ENCODE peak calls at places on chromosomes 13 and 19, in seven cellular contexts. R is tibial nerve, N is GM23248, K is trophoblast cell, H is neural progenitor cell, S is left lung, Q is PC-9. T is an unnamed sample. For H3K4me1 and H3K9me3, the result is how much of the 10 kb centered on the place peaks cover.

GRCh38 chr13:100423375-100423774 is 165.2 kb downstream of the GGACT start:
- DNase-seq in Q (no peak), N (peak), H (no peak), K (peak), S (no peak), R (no peak), T (no peak)

GRCh38 chr13:50071399-50071798 is 56.2 kb downstream of the KCNRG start:
- DNase-seq in S (no peak), R (no peak), Q (no peak), K (no peak), N (no peak), H (no peak), T (no peak)

GRCh38 chr19:33517922-33518321 is 3.7 kb downstream of the PEPD start:
- DNase-seq in K (no peak), Q (no peak), N (no peak), S (no peak), R (no peak), H (no peak), T (no peak)

GRCh38 chr13:97356592-97356991 is 77.4 kb upstream of the RAP2A start:
- DNase-seq in N (no peak), S (no peak), Q (no peak), K (no peak), R (no peak), H (no peak), T (no peak)

GRCh38 chr13:74259641-74260040 is 125.4 kb upstream of the KLF12 start:
- DNase-seq in Q (no peak), S (no peak), K (no peak), R (no peak), N (no peak), H (no peak), T (no peak)

GRCh38 chr19:4933528-4933927 is 24.2 kb downstream of the UHRF1 start:
- DNase-seq in K (no peak), R (peak), Q (no peak), N (no peak), H (no peak), S (no peak), T (no peak)

GRCh38 chr13:26390203-26390602 is 136.3 kb downstream of the CDK8 start:
- DNase-seq in N (no peak), K (no peak), Q (no peak), R (no peak), H (no peak), S (no peak), T (no peak)

GRCh38 chr13:95150555-95150954 is 150.7 kb downstream of the ABCC4 start:
- DNase-seq in S (no peak), R (no peak), H (no peak), K (no peak), Q (no peak), N (no peak), T (no peak)

GRCh38 chr13:40333238-40333637 is 333.2 kb downstream of the FOXO1 start:
- DNase-seq in K (no peak), H (no peak), S (no peak), Q (no peak), R (no peak), N (no peak), T (no peak)

GRCh38 chr13:41564046-41564445 is 106.7 kb downstream of the RGCC start:
- DNase-seq in Q (no peak), H (no peak), N (no peak), S (no peak), R (no peak), K (no peak), T (no peak)

GRCh38 chr19:4930664-4931063 is 21.4 kb downstream of the UHRF1 start:
- DNase-seq in Q (no peak), R (no peak), S (no peak), H (no peak), K (peak), N (no peak), T (no peak)

GRCh38 chr13:108227651-108228272 is 9.6 kb downstream of the ABHD13 start:
- DNase-seq in H (peak), Q (no peak), K (peak), N (peak), S (no peak), R (no peak), T (no peak)

GRCh38 chr19:38850231-38850975 is 617 bp upstream of the HNRNPL start:
- DNase-seq in R (peak), Q (peak), K (peak), N (peak), H (peak), S (peak), T (peak)
- H3K4me1 ChIP-seq in R (half or more), Q (under half), K (under half), N (under half), H (under half), S (under half), T (under half)

GRCh38 chr19:50475736-50476223 is 527 bp upstream of the EMC10 start:
- DNase-seq in K (no peak), H (no peak), R (no peak), N (no peak), Q (no peak), S (no peak), T (no peak)
- H3K27ac ChIP-seq in K (no peak), H (no peak), R (peak), N (no peak), Q (no peak), S (no peak), T (peak)

DNA sequence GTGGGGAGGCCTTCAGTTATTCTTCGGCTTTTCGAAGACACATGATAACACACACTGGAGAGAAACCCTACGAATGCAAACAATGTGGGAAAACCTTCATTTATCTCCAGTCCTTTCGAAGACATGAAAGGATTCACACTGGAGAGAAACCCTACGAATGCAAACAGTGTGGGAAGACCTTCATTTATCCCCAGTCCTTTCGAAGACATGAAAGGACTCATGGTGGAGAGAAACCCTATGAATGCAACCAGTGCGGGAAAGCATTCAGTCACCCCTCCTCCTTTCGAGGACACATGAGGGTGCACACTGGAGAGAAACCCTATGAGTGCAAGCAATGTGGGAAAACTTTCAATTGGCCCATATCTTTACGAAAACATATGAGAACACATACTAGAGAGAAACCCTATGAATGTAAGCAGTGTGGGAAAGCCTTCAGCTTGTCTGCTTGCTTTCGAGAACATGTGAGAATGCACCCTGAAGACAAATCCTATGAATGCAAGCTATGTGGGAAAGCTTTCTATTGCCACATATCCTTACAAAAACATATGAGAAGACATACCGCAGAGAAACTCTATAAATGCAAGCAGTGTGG is 11.8 kb downstream of the ZNF555 start:
- DNase-seq in N (no peak), S (no peak), R (no peak), K (no peak), H (no peak), Q (no peak), T (no peak)
- H3K9me3 ChIP-seq in N (under half), S (under half), R (under half), K (under half), H (half or more), Q (under half), T (half or more)

GRCh38 chr13:46103037-46103436 is 1.8 kb downstream of the CPB2 start:
- DNase-seq in H (no peak), N (no peak), S (no peak), K (no peak), R (no peak), Q (no peak), T (no peak)
- H3K4me1 ChIP-seq in H (under half), N (under half), S (under half), K (under half), R (under half), Q (under half), T (under half)

GRCh38 chr13:80458546-80458945 is 117.6 kb upstream of the SPRY2 start:
- DNase-seq in H (no peak), R (no peak), Q (no peak), N (no peak), K (no peak), S (no peak), T (no peak)

GRCh38 chr13:80462567-80462966 is 121.6 kb upstream of the SPRY2 start:
- DNase-seq in S (no peak), Q (no peak), N (no peak), R (no peak), K (no peak), H (no peak), T (no peak)

GRCh38 chr13:80463673-80464352 is 122.9 kb upstream of the SPRY2 start:
- DNase-seq in Q (peak), R (no peak), S (no peak), H (no peak), N (no peak), K (no peak), T (peak)

GRCh38 chr13:80465321-80465720 is 124.4 kb upstream of the SPRY2 start:
- DNase-seq in Q (no peak), R (no peak), K (no peak), H (no peak), N (no peak), S (no peak), T (no peak)

GRCh38 chr13:80462037-80462436 is 121.1 kb upstream of the SPRY2 start:
- DNase-seq in H (no peak), K (no peak), Q (no peak), S (no peak), R (no peak), N (no peak), T (no peak)
- H3K27ac ChIP-seq in H (no peak), K (no peak), Q (no peak), S (no peak), R (peak), N (no peak), T (no peak)

GRCh38 chr13:112397108-112397507 is 21.0 kb downstream of the SPACA7 start:
- DNase-seq in N (no peak), S (no peak), K (no peak), Q (no peak), H (no peak), R (no peak), T (no peak)

GRCh38 chr13:112391747-112392146 is 15.6 kb downstream of the SPACA7 start:
- DNase-seq in Q (no peak), H (no peak), N (no peak), K (peak), R (no peak), S (no peak), T (no peak)

GRCh38 chr13:112392719-112393118 is 16.6 kb downstream of the SPACA7 start:
- DNase-seq in S (no peak), R (no peak), H (no peak), K (no peak), N (no peak), Q (no peak), T (no peak)
- H3K9me3 ChIP-seq in S (under half), R (under half), H (under half), K (under half), N (under half), Q (under half), T (under half)

DNA sequence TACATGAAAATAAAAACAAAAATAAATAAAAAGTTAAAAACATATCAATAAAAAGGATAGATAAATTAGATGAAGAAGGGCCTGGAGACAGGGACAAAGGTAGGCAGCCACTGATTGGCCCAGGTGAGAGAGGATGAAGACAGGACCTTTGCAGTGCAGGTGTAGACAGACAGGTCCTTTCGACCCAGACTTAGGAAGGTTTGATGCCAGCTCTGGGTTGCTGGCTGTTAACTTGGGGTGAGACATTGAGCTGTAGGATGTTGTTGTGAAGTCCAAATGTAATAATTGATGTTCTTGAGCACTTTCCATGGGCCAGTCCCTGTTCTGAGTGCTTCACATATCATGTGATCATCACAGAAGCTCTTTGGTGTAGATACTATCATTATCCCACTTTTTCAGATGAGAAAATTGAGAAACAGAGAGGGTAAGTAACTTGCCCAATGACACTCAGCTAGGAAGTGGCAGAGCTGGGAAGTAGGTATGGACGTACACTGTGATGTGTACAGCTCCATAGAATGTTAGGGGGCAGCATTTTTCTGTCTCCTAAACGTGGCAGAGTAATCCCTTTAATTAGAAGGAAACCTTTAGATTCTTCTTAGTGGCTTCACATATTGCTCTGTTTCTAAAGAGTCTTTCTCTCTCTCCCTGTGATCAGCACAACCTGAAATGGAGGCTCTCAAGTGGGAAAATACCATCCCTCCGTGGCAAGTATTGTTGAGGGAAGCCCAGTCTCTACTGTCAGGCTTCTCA is 76.0 kb upstream of the STK24 start:
- DNase-seq in Q (no peak), H (no peak), K (no peak), N (no peak), S (no peak), R (no peak), T (no peak)
- H3K4me1 ChIP-seq in Q (half or more), H (under half), K (under half), N (under half), S (under half), R (under half), T (under half)